ENCODE peak calls at places on chromosomes 6 and 20, in seven cellular contexts. O is ovary; D is NCI-H345; J is neuronal stem cell; X is naive B cell; T is kidney tubule cell; L is stimulated activated naive B cell treated with anti-CD40 and anti-IgM and Interleukin-4, amounts not matched to agents 10 μg/mL and 1 μg/mL and 100 μg/mL, for 72 hours. P is an unnamed sample.

GRCh38 chr6:169881398-169881797 is 130.0 kb downstream of the ERMARD start:
- DNase-seq in D (no peak), J (no peak), L (no peak), X (no peak), O (no peak), T (no peak), P (no peak)

GRCh38 chr20:20839771-20840170 is 127.3 kb upstream of the RALGAPA2 start:
- DNase-seq in T (no peak), X (no peak), J (no peak), L (no peak), D (no peak), O (no peak), P (no peak)

GRCh38 chr6:14467591-14467990 is 350.0 kb downstream of the CD83 start:
- DNase-seq in X (no peak), O (no peak), D (no peak), J (no peak), L (no peak), T (no peak), P (peak; percentile 34)

GRCh38 chr6:26183581-26184408 is 96.6 kb downstream of the HFE start:
- DNase-seq in T (peak; percentile 94), D (no peak), L (peak; percentile 72), O (peak; percentile 70), J (peak; percentile 79), X (peak; percentile 62), P (peak; percentile 56)

GRCh38 chr20:17615645-17616479 is 46.0 kb downstream of the DSTN start:
- DNase-seq in T (no peak), X (no peak), D (peak; percentile 15), J (no peak), O (no peak), L (no peak), P (no peak)

GRCh38 chr6:125301435-125302391 is at the start of gene HDDC2:
- DNase-seq in J (peak; percentile 72), L (peak; percentile 52), T (peak; percentile 77), O (peak; percentile 72), D (peak; percentile 39), X (peak; percentile 40), P (peak; percentile 82)

GRCh38 chr6:34491091-34491430 is 25.2 kb downstream of the PACSIN1 start:
- DNase-seq in L (no peak), X (no peak), J (no peak), O (peak; percentile 34), D (peak; percentile 21), T (no peak), P (peak; percentile 36)

GRCh38 chr6:81241126-81241525 is 511.4 kb downstream of the TENT5A start:
- DNase-seq in X (no peak), D (no peak), O (no peak), J (no peak), T (no peak), L (no peak), P (no peak)

GRCh38 chr20:46324960-46325703 is 16.8 kb upstream of the CDH22 start:
- DNase-seq in L (no peak), D (peak; percentile 42), X (no peak), J (no peak), O (no peak), T (peak; percentile 44), P (peak; percentile 47)

GRCh38 chr6:166757226-166758135 is 130.4 kb upstream of the RPS6KA2 start:
- DNase-seq in D (peak; percentile 44), L (no peak), O (no peak), X (no peak), J (no peak), T (peak; percentile 33), P (peak; percentile 15)

GRCh38 chr6:125584468-125584939 is 164.9 kb upstream of the HEY2 start:
- DNase-seq in L (no peak), J (peak; percentile 39), X (no peak), O (no peak), T (peak; percentile 63), D (peak; percentile 88), P (peak; percentile 76)

GRCh38 chr20:45892049-45892816 is 1.1 kb downstream of the CTSA start:
- DNase-seq in D (peak; percentile 14), L (no peak), X (no peak), T (peak; percentile 65), J (no peak), O (no peak), P (peak; percentile 64)